ENCODE peak calls at places on chromosomes 12 and 14, in ten cellular contexts. T, N, W, U, H, O, G, A, Q and Z are unnamed samples.

GRCh38 chr12:33566403-33566802 is 126.8 kb upstream of the SYT10 start:
- DNase-seq in T (no peak), N (no peak), W (no peak), U (no peak), H (no peak), O (no peak), G (no peak), A (no peak), Q (no peak), Z (no peak)

GRCh38 chr12:132329036-132329738 is at the start of gene GALNT9:
- DNase-seq in T (no peak), N (no peak), W (no peak), U (no peak), H (peak), O (peak), G (peak), A (no peak), Q (no peak), Z (no peak)

GRCh38 chr12:53051058-53051880 is 1.4 kb downstream of the TNS2 start:
- DNase-seq in T (no peak), N (peak), W (no peak), U (no peak), H (no peak), O (no peak), G (peak), A (no peak), Q (no peak), Z (peak)

GRCh38 chr12:75814856-75815754 is 216.5 kb downstream of the PHLDA1 start:
- DNase-seq in T (no peak), N (no peak), W (no peak), U (peak), H (no peak), O (peak), G (no peak), A (no peak), Q (peak), Z (peak)

GRCh38 chr12:95202691-95203476 is 14.4 kb downstream of the FGD6 start:
- DNase-seq in T (no peak), N (no peak), W (no peak), U (no peak), H (no peak), O (no peak), G (no peak), A (no peak), Q (no peak), Z (no peak)

GRCh38 chr12:70305794-70306193 is 60.3 kb upstream of the KCNMB4 start:
- DNase-seq in T (no peak), N (no peak), W (no peak), U (peak), H (no peak), O (no peak), G (no peak), A (no peak), Q (no peak), Z (no peak)

GRCh38 chr12:89370850-89371249 is 18.5 kb upstream of the DUSP6 start:
- DNase-seq in T (no peak), N (peak), W (no peak), U (no peak), H (no peak), O (no peak), G (no peak), A (no peak), Q (no peak), Z (peak)

GRCh38 chr12:114636723-114637480 is 47.1 kb downstream of the TBX3 start:
- DNase-seq in T (no peak), N (no peak), W (no peak), U (peak), H (no peak), O (no peak), G (no peak), A (no peak), Q (no peak), Z (no peak)

GRCh38 chr14:96582995-96583394 is 80.8 kb downstream of the PAPOLA start:
- DNase-seq in T (no peak), N (no peak), W (no peak), U (no peak), H (no peak), O (no peak), G (no peak), A (no peak), Q (no peak), Z (no peak)

GRCh38 chr12:121524196-121524930 is 56.5 kb downstream of the KDM2B start:
- DNase-seq in T (no peak), N (no peak), W (no peak), U (no peak), H (no peak), O (no peak), G (no peak), A (no peak), Q (no peak), Z (no peak)

GRCh38 chr12:57621497-57622292 is 10.5 kb downstream of the ARHGEF25 start:
- DNase-seq in T (peak), N (no peak), W (peak), U (peak), H (peak), O (peak), G (peak), A (no peak), Q (no peak), Z (no peak)

GRCh38 chr12:89593873-89594272 is 68.0 kb upstream of the POC1B start:
- DNase-seq in T (no peak), N (no peak), W (no peak), U (no peak), H (no peak), O (no peak), G (no peak), A (no peak), Q (no peak), Z (no peak)

GRCh38 chr12:12003609-12004008 is 67.1 kb upstream of the BCL2L14 start:
- DNase-seq in T (no peak), N (no peak), W (no peak), U (no peak), H (no peak), O (no peak), G (no peak), A (no peak), Q (no peak), Z (no peak)

GRCh38 chr12:106527356-106527755 is 55.4 kb upstream of the RFX4 start:
- DNase-seq in T (no peak), N (no peak), W (no peak), U (peak), H (no peak), O (no peak), G (no peak), A (no peak), Q (no peak), Z (no peak)

GRCh38 chr14:101225116-101225728 is 321.7 kb upstream of the RTL1 start:
- DNase-seq in T (no peak), N (no peak), W (no peak), U (no peak), H (no peak), O (peak), G (no peak), A (no peak), Q (no peak), Z (no peak)

GRCh38 chr12:109777544-109777943 is 55.7 kb downstream of the TRPV4 start:
- DNase-seq in T (peak), N (no peak), W (peak), U (peak), H (peak), O (peak), G (no peak), A (no peak), Q (no peak), Z (no peak)

GRCh38 chr14:47008732-47009131 is 357.2 kb upstream of the RPL10L start:
- DNase-seq in T (no peak), N (no peak), W (no peak), U (no peak), H (no peak), O (no peak), G (no peak), A (no peak), Q (no peak), Z (no peak)

GRCh38 chr12:41619705-41620104 is 431.6 kb downstream of the PDZRN4 start:
- DNase-seq in T (no peak), N (no peak), W (no peak), U (no peak), H (no peak), O (no peak), G (no peak), A (no peak), Q (no peak), Z (no peak)

GRCh38 chr12:19915392-19916192 is 452.7 kb upstream of the PDE3A start:
- DNase-seq in T (no peak), N (no peak), W (no peak), U (peak), H (no peak), O (no peak), G (no peak), A (no peak), Q (no peak), Z (peak)